ENCODE peak calls at places on chromosomes 11 and 22, in four cellular contexts. R is RWPE1, G is astrocyte of the spinal cord, Y is GM13976. B is an unnamed sample.
A peak's percentile ranks its signal among the peaks of the same experiment; 100 is the strongest.

GRCh38 chr11:11998091-11998781 is 10.2 kb downstream of the DKK3 start:
- DNase-seq in R (peak; percentile 93), G (peak; percentile 92), Y (no peak), B (peak; percentile 91)

GRCh38 chr22:41695211-41695610 is 4.1 kb upstream of the MEI1 start:
- DNase-seq in R (no peak), G (no peak), Y (no peak), B (peak; percentile 41)

GRCh38 chr11:6926208-6927029 is at the start of gene ZNF215:
- DNase-seq in R (peak; percentile 67), G (peak; percentile 79), Y (peak; percentile 76), B (peak; percentile 78)

GRCh38 chr11:63564056-63564784 is 1.0 kb upstream of the PLAAT2 start:
- DNase-seq in R (no peak), G (no peak), Y (peak; percentile 76), B (no peak)

GRCh38 chr11:113001709-113002108 is 40.5 kb downstream of the NCAM1 start:
- DNase-seq in R (no peak), G (no peak), Y (no peak), B (no peak)

GRCh38 chr11:12865871-12866595 is 143.1 kb upstream of the RASSF10 start:
- DNase-seq in R (no peak), G (no peak), Y (no peak), B (no peak)

GRCh38 chr11:73230931-73231330 is 12.8 kb downstream of the P2RY2 start:
- DNase-seq in R (no peak), G (no peak), Y (no peak), B (no peak)

GRCh38 chr11:134741453-134742227 is 329.6 kb upstream of the B3GAT1 start:
- DNase-seq in R (no peak), G (peak; percentile 22), Y (no peak), B (no peak)

GRCh38 chr22:22880645-22881044 is 7.0 kb upstream of the IGLL5 start:
- DNase-seq in R (no peak), G (no peak), Y (no peak), B (no peak)

GRCh38 chr22:39517470-39517869 is 2.9 kb upstream of the ATF4 start:
- DNase-seq in R (no peak), G (no peak), Y (no peak), B (no peak)

GRCh38 chr11:3134651-3135490 is 30.2 kb downstream of the OSBPL5 start:
- DNase-seq in R (no peak), G (no peak), Y (no peak), B (no peak)

GRCh38 chr11:134398644-134399292 is 13.3 kb downstream of the B3GAT1 start:
- DNase-seq in R (no peak), G (no peak), Y (no peak), B (no peak)

GRCh38 chr22:25628494-25628893 is 64.0 kb downstream of the GRK3 start:
- DNase-seq in R (no peak), G (no peak), Y (no peak), B (no peak)

GRCh38 chr11:76885390-76886097 is 24.8 kb downstream of the ACER3 start:
- DNase-seq in R (peak; percentile 62), G (peak; percentile 67), Y (no peak), B (no peak)

GRCh38 chr11:124863137-124863825 is 2.0 kb upstream of the ROBO3 start:
- DNase-seq in R (no peak), G (peak; percentile 8), Y (no peak), B (peak; percentile 21)

GRCh38 chr11:19872526-19873135 is 160.0 kb downstream of the NAV2 start:
- DNase-seq in R (no peak), G (no peak), Y (no peak), B (no peak)

GRCh38 chr11:32198053-32198452 is 107.2 kb downstream of the RCN1 start:
- DNase-seq in R (no peak), G (no peak), Y (no peak), B (no peak)

GRCh38 chr11:45967506-45967905 is 45.0 kb downstream of the LARGE2 start:
- DNase-seq in R (no peak), G (no peak), Y (no peak), B (no peak)

GRCh38 chr11:23236846-23237550 is 376.7 kb upstream of the CCDC179 start:
- DNase-seq in R (peak; percentile 19), G (no peak), Y (no peak), B (peak; percentile 39)

GRCh38 chr11:96341237-96342130 is 1.5 kb downstream of the MAML2 start:
- DNase-seq in R (peak; percentile 26), G (peak; percentile 61), Y (peak; percentile 72), B (peak; percentile 54)

GRCh38 chr11:110830344-110831141 is 118.3 kb upstream of the ARHGAP20 start:
- DNase-seq in R (no peak), G (peak; percentile 12), Y (no peak), B (no peak)

GRCh38 chr11:61826930-61827572 is 1.0 kb upstream of the FADS2 start:
- DNase-seq in R (no peak), G (no peak), Y (peak; percentile 45), B (no peak)

GRCh38 chr11:123055132-123055924 is 6.6 kb downstream of the HSPA8 start:
- DNase-seq in R (no peak), G (no peak), Y (no peak), B (no peak)

GRCh38 chr11:62909107-62909894 is 11.9 kb downstream of the CHRM1 start:
- DNase-seq in R (peak; percentile 76), G (peak; percentile 75), Y (peak; percentile 71), B (peak; percentile 66)

GRCh38 chr22:32562396-32562795 is 87.8 kb downstream of the FBXO7 start:
- DNase-seq in R (no peak), G (no peak), Y (no peak), B (no peak)

GRCh38 chr11:121109916-121110656 is 9.0 kb downstream of the TECTA start:
- DNase-seq in R (no peak), G (no peak), Y (no peak), B (no peak)

GRCh38 chr11:87892291-87892690 is 283.0 kb downstream of the RAB38 start:
- DNase-seq in R (no peak), G (no peak), Y (no peak), B (no peak)

GRCh38 chr11:44846852-44847251 is 103.8 kb downstream of the TP53I11 start:
- DNase-seq in R (no peak), G (no peak), Y (no peak), B (no peak)

GRCh38 chr22:29072193-29072978 is 449 bp upstream of the KREMEN1 start:
- DNase-seq in R (peak; percentile 92), G (peak; percentile 32), Y (peak; percentile 97), B (no peak)

GRCh38 chr22:45329536-45329936 is 19.8 kb downstream of the FAM118A start:
- DNase-seq in R (no peak), G (no peak), Y (no peak), B (no peak)

GRCh38 chr11:56027354-56027753 is at the start of gene OR5AS1:
- DNase-seq in R (no peak), G (no peak), Y (no peak), B (no peak)

GRCh38 chr11:126501641-126502040 is 146.2 kb downstream of the ST3GAL4 start:
- DNase-seq in R (no peak), G (no peak), Y (no peak), B (no peak)

GRCh38 chr22:22877523-22878210 is 9.9 kb upstream of the IGLL5 start:
- DNase-seq in R (peak; percentile 30), G (peak; percentile 26), Y (peak; percentile 57), B (peak; percentile 48)

GRCh38 chr11:62104816-62105610 is 18.8 kb upstream of the INCENP start:
- DNase-seq in R (no peak), G (peak; percentile 5), Y (no peak), B (peak; percentile 74)

GRCh38 chr11:33391893-33392251 is 134.7 kb downstream of the HIPK3 start:
- DNase-seq in R (no peak), G (no peak), Y (no peak), B (peak; percentile 45)

GRCh38 chr22:37591823-37592404 is 12.0 kb upstream of the LGALS2 start:
- DNase-seq in R (no peak), G (no peak), Y (no peak), B (no peak)

GRCh38 chr22:37589607-37590006 is 9.7 kb upstream of the LGALS2 start:
- DNase-seq in R (no peak), G (no peak), Y (no peak), B (no peak)

GRCh38 chr22:37599161-37599560 is 9.5 kb upstream of the GGA1 start:
- DNase-seq in R (no peak), G (no peak), Y (no peak), B (no peak)

GRCh38 chr22:37588540-37589215 is 8.8 kb upstream of the LGALS2 start:
- DNase-seq in R (no peak), G (no peak), Y (no peak), B (no peak)

GRCh38 chr22:37594237-37594636 is 14.3 kb upstream of the LGALS2 start:
- DNase-seq in R (no peak), G (no peak), Y (no peak), B (no peak)
- TF ChIP-seq CTCF in R (no peak), G (no peak), Y (no peak), B (peak; percentile 11)

DNA sequence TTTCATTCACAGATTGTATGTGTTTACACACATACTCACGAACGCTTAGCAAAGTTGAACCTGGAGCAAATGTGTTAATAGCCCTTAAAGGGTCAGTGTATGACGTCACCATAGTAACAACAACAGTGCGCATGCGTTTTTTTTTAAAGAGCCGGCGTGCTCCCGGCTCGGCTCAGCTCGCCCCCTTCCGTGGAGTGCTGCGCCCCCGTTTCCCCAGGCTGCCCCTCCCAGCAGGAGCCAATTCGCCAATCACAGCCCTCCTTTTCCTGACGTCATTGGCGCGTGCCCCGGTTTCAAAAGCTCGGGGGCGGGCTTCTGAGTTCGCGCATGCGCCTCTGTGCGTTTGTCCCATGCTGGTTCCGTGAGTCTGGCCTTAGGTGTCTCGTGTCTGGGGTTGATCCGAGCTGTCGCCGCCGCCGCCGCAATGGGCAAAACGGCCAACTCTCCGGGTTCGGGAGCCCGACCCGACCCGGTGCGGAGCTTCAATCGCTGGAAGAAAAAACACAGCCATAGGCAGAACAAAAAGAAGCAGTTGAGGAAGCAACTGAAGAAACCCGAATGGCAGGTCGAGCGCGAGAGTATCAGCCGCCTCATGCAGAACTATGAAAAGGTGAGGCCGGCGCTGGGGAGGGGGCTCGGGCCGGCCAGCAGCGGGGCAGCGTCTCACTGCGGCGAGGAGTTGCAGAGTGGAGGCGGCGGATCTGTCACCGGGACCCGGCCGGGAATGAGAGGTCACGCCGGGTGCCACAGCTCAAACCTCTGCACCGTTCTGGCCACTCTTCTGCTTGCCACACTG is at the start of gene DDX10:
- DNase-seq in R (peak; percentile 99), G (peak; percentile 99), Y (peak; percentile 97), B (peak; percentile 98)
- TF ChIP-seq CTCF in R (no peak), G (no peak), Y (no peak), B (peak; percentile 45)

DNA sequence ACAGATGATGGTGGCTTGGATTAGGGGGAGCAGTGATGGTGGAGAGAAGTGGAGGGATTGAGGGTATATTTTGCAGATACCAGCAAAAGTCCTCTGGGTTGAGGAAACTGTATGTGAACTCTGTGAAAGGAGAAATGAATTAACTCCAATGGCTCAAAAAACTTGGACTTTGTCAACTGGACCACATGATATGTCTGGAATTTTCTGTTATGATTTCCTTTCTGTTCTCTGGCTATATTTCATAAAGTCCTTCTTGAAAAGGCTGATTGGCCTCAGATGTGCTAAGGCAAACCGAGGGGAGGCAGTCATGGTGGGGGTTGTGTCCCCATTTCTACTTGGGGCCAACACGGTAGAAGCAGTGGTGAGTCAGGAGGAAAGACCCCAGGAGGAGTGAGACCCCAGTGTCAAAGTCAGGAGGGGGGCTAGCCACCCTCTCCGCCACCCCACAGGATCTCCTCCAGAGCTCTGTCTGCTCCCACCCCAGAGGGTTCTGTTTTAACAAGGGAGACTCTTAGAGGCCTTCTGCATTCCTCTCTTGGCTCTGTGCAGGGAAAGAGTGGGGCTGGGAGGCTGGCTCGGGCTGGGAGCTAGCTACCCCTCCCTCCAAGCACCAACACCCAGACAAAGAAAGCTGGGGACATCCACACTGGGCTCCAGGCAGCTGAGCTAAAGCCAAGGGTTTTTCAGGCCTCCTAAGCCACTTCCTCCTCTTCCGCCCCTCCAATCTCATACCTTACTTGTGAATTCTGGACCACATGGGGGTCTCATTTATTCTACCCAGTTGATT is 13.8 kb downstream of the CHRDL2 start:
- DNase-seq in R (no peak), G (no peak), Y (no peak), B (no peak)
- TF ChIP-seq CTCF in R (no peak), G (no peak), Y (no peak), B (no peak)

GRCh38 chr11:8933931-8934330 is 1.2 kb upstream of the C11orf16 start:
- DNase-seq in R (no peak), G (no peak), Y (no peak), B (no peak)
- TF ChIP-seq CTCF in R (no peak), G (peak; percentile 18), Y (no peak), B (peak; percentile 30)

B was measured in HFFc6.